ENCODE peak calls at places on chromosomes 1 and 21, in four cellular contexts. One of them, this sample, is unnamed. For H3K4me1, the result is how much of the 10 kb centered on the place peaks cover.

GRCh38 chr1:18994381-18994780 is 37.9 kb upstream of the IFFO2 start:
- DNase-seq in CD8-positive, alpha-beta T cell: no peak
- DNase-seq in keratinocyte: no peak
- DNase-seq in Panc1: no peak
- DNase-seq in this sample: no peak

GRCh38 chr1:73366734-73367413 is 831.1 kb downstream of the LRRIQ3 start:
- DNase-seq in Panc1: no peak
- DNase-seq in CD8-positive, alpha-beta T cell: no peak
- DNase-seq in keratinocyte: no peak
- DNase-seq in this sample: no peak

GRCh38 chr1:64842244-64842643 is 97.4 kb downstream of the RAVER2 start:
- DNase-seq in keratinocyte: no peak
- DNase-seq in CD8-positive, alpha-beta T cell: no peak
- DNase-seq in Panc1: no peak
- DNase-seq in this sample: no peak

GRCh38 chr21:34908424-34909055 is 140.6 kb downstream of the RUNX1 start:
- DNase-seq in Panc1: no peak
- DNase-seq in CD8-positive, alpha-beta T cell: no peak
- DNase-seq in keratinocyte: no peak
- DNase-seq in this sample: no peak

GRCh38 chr1:30768830-30769718 is 11.5 kb upstream of the LAPTM5 start:
- DNase-seq in keratinocyte: no peak
- DNase-seq in CD8-positive, alpha-beta T cell: no peak
- DNase-seq in Panc1: no peak
- DNase-seq in this sample: no peak

GRCh38 chr1:24385160-24385939 is 28.2 kb downstream of the STPG1 start:
- DNase-seq in Panc1: no peak
- DNase-seq in CD8-positive, alpha-beta T cell: no peak
- DNase-seq in keratinocyte: no peak
- DNase-seq in this sample: no peak

GRCh38 chr21:16117851-16118592 is 388.2 kb downstream of the USP25 start:
- DNase-seq in CD8-positive, alpha-beta T cell: no peak
- DNase-seq in keratinocyte: no peak
- DNase-seq in Panc1: no peak
- DNase-seq in this sample: no peak

GRCh38 chr1:161082483-161082882 is 6.9 kb downstream of the NECTIN4 start:
- DNase-seq in CD8-positive, alpha-beta T cell: no peak
- DNase-seq in Panc1: no peak
- DNase-seq in keratinocyte: no peak
- DNase-seq in this sample: no peak

GRCh38 chr1:184791199-184791935 is 36.7 kb upstream of the EDEM3 start:
- DNase-seq in keratinocyte: no peak
- DNase-seq in CD8-positive, alpha-beta T cell: no peak
- DNase-seq in Panc1: no peak
- DNase-seq in this sample: no peak

GRCh38 chr1:246592695-246593094 is 26.4 kb downstream of the CNST start:
- DNase-seq in Panc1: no peak
- DNase-seq in CD8-positive, alpha-beta T cell: no peak
- DNase-seq in keratinocyte: no peak
- DNase-seq in this sample: no peak

GRCh38 chr1:46749921-46750404 is 31.0 kb upstream of the EFCAB14 start:
- DNase-seq in Panc1: no peak
- DNase-seq in keratinocyte: no peak
- DNase-seq in CD8-positive, alpha-beta T cell: no peak
- DNase-seq in this sample: peak

GRCh38 chr21:42172596-42173483 is 46.1 kb upstream of the ABCG1 start:
- DNase-seq in CD8-positive, alpha-beta T cell: no peak
- DNase-seq in Panc1: no peak
- DNase-seq in keratinocyte: no peak
- DNase-seq in this sample: no peak

GRCh38 chr1:110283677-110284076 is 55.5 kb upstream of the RBM15 start:
- DNase-seq in CD8-positive, alpha-beta T cell: no peak
- DNase-seq in keratinocyte: no peak
- DNase-seq in Panc1: no peak
- DNase-seq in this sample: no peak

GRCh38 chr1:2290595-2291510 is 62.7 kb downstream of the SKI start:
- DNase-seq in Panc1: no peak
- DNase-seq in CD8-positive, alpha-beta T cell: peak
- DNase-seq in keratinocyte: no peak
- DNase-seq in this sample: peak

GRCh38 chr21:26832513-26832912 is 12.7 kb downstream of the ADAMTS1 start:
- DNase-seq in CD8-positive, alpha-beta T cell: no peak
- DNase-seq in keratinocyte: no peak
- DNase-seq in Panc1: no peak
- DNase-seq in this sample: no peak

GRCh38 chr1:151935154-151935553 is 25.8 kb upstream of the THEM4 start:
- DNase-seq in keratinocyte: no peak
- DNase-seq in Panc1: no peak
- DNase-seq in CD8-positive, alpha-beta T cell: no peak
- DNase-seq in this sample: no peak

DNA sequence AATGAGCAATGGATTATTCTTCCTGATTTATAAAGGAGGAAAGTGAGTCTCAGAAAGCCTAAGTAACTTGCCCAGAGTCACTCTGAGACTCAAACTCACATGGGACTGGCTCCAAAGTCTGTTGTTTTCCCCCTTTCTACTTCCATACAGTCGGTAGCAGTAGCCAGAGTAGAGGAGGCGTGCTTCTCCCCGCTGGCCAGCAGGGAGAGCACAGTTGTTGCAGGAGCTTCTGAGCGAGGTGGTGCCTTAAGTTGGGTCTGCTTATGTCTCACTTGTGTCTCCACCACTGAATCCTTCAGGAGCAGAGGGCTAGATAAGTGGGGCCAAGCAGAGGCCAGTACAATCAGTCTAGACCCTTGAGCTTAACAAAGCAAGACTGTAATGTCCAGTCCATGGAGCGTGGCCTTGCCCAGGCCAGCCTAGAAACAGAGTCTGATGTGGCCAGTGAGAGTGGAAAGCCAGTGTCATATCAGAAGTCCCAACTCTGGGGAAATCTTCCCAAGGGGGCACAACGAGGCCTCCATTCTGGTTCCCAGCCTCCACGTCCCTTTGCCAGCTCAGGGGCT is 181.9 kb downstream of the ZSCAN20 start:
- DNase-seq in CD8-positive, alpha-beta T cell: no peak
- DNase-seq in Panc1: no peak
- DNase-seq in keratinocyte: no peak
- DNase-seq in this sample: no peak
- TF ChIP-seq CTCF in CD8-positive, alpha-beta T cell: no peak
- TF ChIP-seq CTCF in Panc1: peak
- TF ChIP-seq CTCF in keratinocyte: peak
- TF ChIP-seq CTCF in this sample: no peak

GRCh38 chr1:26283226-26283853 is 3.5 kb downstream of the SH3BGRL3 start:
- DNase-seq in keratinocyte: no peak
- DNase-seq in CD8-positive, alpha-beta T cell: no peak
- DNase-seq in Panc1: no peak
- DNase-seq in this sample: no peak
- H3K4me1 ChIP-seq in keratinocyte: under half
- H3K4me1 ChIP-seq in CD8-positive, alpha-beta T cell: half or more
- H3K4me1 ChIP-seq in Panc1: under half
- H3K4me1 ChIP-seq in this sample: half or more

DNA sequence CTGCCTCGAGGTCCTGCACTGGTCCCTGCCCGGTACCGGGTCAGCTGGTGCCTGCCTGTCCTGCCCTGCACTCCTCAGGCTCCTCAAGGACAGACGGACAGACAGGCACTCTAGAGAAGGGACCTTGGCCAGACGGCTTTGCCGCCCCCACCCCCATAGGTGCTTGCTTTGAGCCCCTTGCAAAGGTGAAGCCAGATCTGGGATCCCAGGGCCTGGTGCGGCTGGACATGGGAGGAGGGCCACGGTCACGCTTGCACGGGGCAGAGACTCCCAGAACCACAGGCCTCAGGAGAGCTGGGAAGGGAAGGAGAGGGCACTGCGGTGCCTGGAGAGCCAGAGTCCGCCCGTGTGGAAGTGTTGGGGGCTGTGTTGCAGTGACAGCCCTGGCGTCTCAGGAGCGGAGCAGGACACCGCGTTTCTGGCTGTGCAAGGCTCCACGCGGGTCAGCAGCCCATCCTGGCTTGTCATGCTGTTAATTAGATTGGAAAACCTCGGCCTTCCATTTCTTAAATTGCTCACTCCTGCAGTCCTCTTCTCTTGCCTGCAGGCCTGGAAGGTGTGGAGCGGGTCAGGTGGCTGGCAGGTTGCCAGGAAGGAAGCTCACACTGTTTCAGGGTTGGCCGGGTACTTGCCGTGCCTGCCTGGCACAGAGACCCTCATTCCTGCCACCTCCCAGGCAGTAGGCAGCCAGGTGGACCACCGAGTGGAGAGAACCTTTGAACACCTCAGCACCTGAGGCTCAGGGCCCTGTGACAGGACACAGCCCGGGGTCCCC is 16.3 kb downstream of the COL18A1 start:
- DNase-seq in Panc1: no peak
- DNase-seq in CD8-positive, alpha-beta T cell: no peak
- DNase-seq in keratinocyte: no peak
- DNase-seq in this sample: no peak
- H3K4me3 ChIP-seq in Panc1: no peak
- H3K4me3 ChIP-seq in CD8-positive, alpha-beta T cell: no peak
- H3K4me3 ChIP-seq in keratinocyte: no peak
- H3K4me3 ChIP-seq in this sample: no peak

DNA sequence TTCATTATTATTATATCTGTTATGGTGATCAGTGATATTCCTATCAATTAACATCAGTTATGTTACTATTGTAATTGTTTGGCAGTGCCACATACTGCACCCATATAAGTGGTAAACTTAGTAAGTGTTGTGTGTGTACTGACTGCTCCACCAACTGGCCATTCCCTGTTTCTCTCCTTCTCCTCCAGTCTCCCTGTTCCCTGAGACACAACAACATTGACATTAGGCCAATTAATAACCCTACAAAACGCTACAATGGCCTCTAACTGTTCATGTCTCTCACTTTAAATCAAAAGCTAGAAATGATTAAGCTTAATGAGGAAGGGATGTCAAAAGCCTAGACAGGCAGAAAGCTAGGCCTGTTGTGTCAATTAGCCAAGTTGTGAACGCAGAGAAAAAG is 6.6 kb upstream of the THRAP3 start:
- DNase-seq in keratinocyte: no peak
- DNase-seq in Panc1: peak
- DNase-seq in CD8-positive, alpha-beta T cell: no peak
- DNase-seq in this sample: no peak
- TF ChIP-seq CTCF in keratinocyte: peak
- TF ChIP-seq CTCF in Panc1: peak
- TF ChIP-seq CTCF in CD8-positive, alpha-beta T cell: no peak
- TF ChIP-seq CTCF in this sample: peak

GRCh38 chr1:111620412-111620971 is 903 bp downstream of the RAP1A start:
- DNase-seq in CD8-positive, alpha-beta T cell: no peak
- DNase-seq in Panc1: no peak
- DNase-seq in keratinocyte: no peak
- DNase-seq in this sample: no peak
- H3K4me1 ChIP-seq in CD8-positive, alpha-beta T cell: half or more
- H3K4me1 ChIP-seq in Panc1: under half
- H3K4me1 ChIP-seq in keratinocyte: under half
- H3K4me1 ChIP-seq in this sample: under half

DNA sequence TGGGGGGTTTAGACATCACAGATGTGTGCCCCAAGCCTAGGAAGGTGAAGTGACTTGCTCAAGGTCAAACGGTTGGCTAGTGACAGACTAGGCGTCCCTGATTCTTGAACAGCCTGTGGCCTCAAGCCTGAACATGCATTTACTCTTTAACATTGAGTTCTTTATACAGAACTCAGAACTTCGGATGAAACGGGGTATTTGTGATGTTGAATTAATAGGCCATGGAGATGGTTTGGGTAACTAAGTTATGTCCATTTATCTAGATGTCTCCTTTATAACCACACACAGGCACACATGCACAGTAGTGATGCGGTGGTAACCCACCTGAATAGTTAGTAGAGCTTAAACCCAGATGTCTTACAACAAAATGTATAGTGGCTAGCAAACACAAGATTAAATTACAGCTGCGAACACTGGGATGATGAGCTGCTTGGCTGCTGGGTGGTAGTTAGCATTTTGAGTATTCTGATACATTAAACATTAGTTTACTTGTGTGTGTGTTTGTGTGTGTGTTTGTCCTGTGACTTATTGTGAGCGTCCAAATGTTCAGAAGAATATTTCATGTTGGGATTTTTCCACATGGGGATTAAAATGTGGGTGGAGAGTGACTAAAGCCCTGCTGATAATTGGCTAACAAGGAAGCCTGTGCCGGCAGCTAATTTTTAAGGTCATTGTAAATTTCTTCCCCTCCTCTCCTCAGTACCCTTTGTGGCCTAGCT is 2.3 kb downstream of the ATP1A1 start:
- DNase-seq in Panc1: no peak
- DNase-seq in CD8-positive, alpha-beta T cell: no peak
- DNase-seq in keratinocyte: no peak
- DNase-seq in this sample: no peak
- H3K4me3 ChIP-seq in Panc1: peak
- H3K4me3 ChIP-seq in CD8-positive, alpha-beta T cell: peak
- H3K4me3 ChIP-seq in keratinocyte: peak
- H3K4me3 ChIP-seq in this sample: peak

GRCh38 chr1:41503507-41504125 is 19.1 kb upstream of the EDN2 start:
- DNase-seq in keratinocyte: no peak
- DNase-seq in Panc1: no peak
- DNase-seq in CD8-positive, alpha-beta T cell: no peak
- DNase-seq in this sample: no peak
- TF ChIP-seq CTCF in keratinocyte: peak
- TF ChIP-seq CTCF in Panc1: no peak
- TF ChIP-seq CTCF in CD8-positive, alpha-beta T cell: no peak
- TF ChIP-seq CTCF in this sample: no peak